ENCODE peak calls at places on chromosomes 7 and 10, in ten cellular contexts. R, Z, G, S, A, N, O, J, I and M are unnamed samples.

GRCh38 chr10:11016959-11017574 is 605 bp upstream of the CELF2 start:
- DNase-seq in R (no peak), Z (no peak), G (no peak), S (no peak), A (peak), N (peak), O (no peak), J (no peak), I (no peak), M (no peak)

GRCh38 chr7:121337398-121337797 is 8.6 kb downstream of the WNT16 start:
- DNase-seq in R (no peak), Z (no peak), G (peak), S (no peak), A (peak), N (peak), O (no peak), J (peak), I (no peak), M (no peak)

GRCh38 chr10:6722616-6723004 is 142.5 kb upstream of the PRKCQ start:
- DNase-seq in R (no peak), Z (no peak), G (peak), S (no peak), A (no peak), N (peak), O (no peak), J (peak), I (no peak), M (peak)

GRCh38 chr7:118511146-118511545 is 286.6 kb downstream of the ANKRD7 start:
- DNase-seq in R (no peak), Z (no peak), G (no peak), S (no peak), A (no peak), N (no peak), O (no peak), J (no peak), I (no peak), M (no peak)

GRCh38 chr7:22482476-22482875 is 17.5 kb downstream of the STEAP1B start:
- DNase-seq in R (no peak), Z (no peak), G (no peak), S (no peak), A (no peak), N (no peak), O (no peak), J (no peak), I (no peak), M (no peak)

GRCh38 chr7:35424869-35425495 is 171.1 kb upstream of the TBX20 start:
- DNase-seq in R (peak), Z (peak), G (peak), S (peak), A (peak), N (peak), O (peak), J (peak), I (peak), M (peak)

GRCh38 chr10:128463991-128464755 is 337.9 kb upstream of the MKI67 start:
- DNase-seq in R (peak), Z (peak), G (peak), S (peak), A (peak), N (peak), O (no peak), J (peak), I (peak), M (peak)

GRCh38 chr10:124320778-124321432 is 97.8 kb downstream of the OAT start:
- DNase-seq in R (peak), Z (no peak), G (no peak), S (no peak), A (no peak), N (no peak), O (no peak), J (no peak), I (no peak), M (no peak)

GRCh38 chr7:96067321-96067720 is 254.6 kb downstream of the SLC25A13 start:
- DNase-seq in R (no peak), Z (no peak), G (no peak), S (no peak), A (no peak), N (no peak), O (no peak), J (no peak), I (no peak), M (no peak)

GRCh38 chr7:102125127-102125561 is 161.5 kb upstream of the SH2B2 start:
- DNase-seq in R (peak), Z (no peak), G (peak), S (peak), A (peak), N (peak), O (peak), J (peak), I (peak), M (peak)

GRCh38 chr7:38585551-38585950 is 45.6 kb downstream of the AMPH start:
- DNase-seq in R (no peak), Z (no peak), G (no peak), S (no peak), A (no peak), N (no peak), O (no peak), J (no peak), I (no peak), M (no peak)

GRCh38 chr7:91942312-91942711 is 1.6 kb downstream of the AKAP9 start:
- DNase-seq in R (no peak), Z (no peak), G (no peak), S (no peak), A (no peak), N (no peak), O (no peak), J (no peak), I (no peak), M (no peak)

GRCh38 chr7:70178787-70179186 is 580.5 kb downstream of the AUTS2 start:
- DNase-seq in R (no peak), Z (no peak), G (no peak), S (no peak), A (no peak), N (no peak), O (no peak), J (no peak), I (peak), M (peak)

GRCh38 chr7:110839866-110840265 is 251.1 kb upstream of the LRRN3 start:
- DNase-seq in R (no peak), Z (no peak), G (peak), S (peak), A (no peak), N (peak), O (no peak), J (peak), I (peak), M (peak)

GRCh38 chr10:129759214-129760002 is 204.7 kb downstream of the EBF3 start:
- DNase-seq in R (no peak), Z (peak), G (no peak), S (no peak), A (no peak), N (no peak), O (no peak), J (no peak), I (no peak), M (no peak)

GRCh38 chr7:47606176-47606575 is 24.3 kb upstream of the TNS3 start:
- DNase-seq in R (no peak), Z (no peak), G (no peak), S (no peak), A (no peak), N (no peak), O (no peak), J (no peak), I (no peak), M (no peak)

GRCh38 chr10:74674892-74675291 is 151.5 kb upstream of the KAT6B start:
- DNase-seq in R (no peak), Z (no peak), G (no peak), S (no peak), A (no peak), N (no peak), O (no peak), J (no peak), I (no peak), M (no peak)

GRCh38 chr7:18162653-18163052 is 135.0 kb upstream of the PRPS1L1 start:
- DNase-seq in R (no peak), Z (no peak), G (no peak), S (no peak), A (no peak), N (no peak), O (no peak), J (no peak), I (no peak), M (no peak)

GRCh38 chr10:45649296-45649695 is 23.3 kb downstream of the ZFAND4 start:
- DNase-seq in R (no peak), Z (no peak), G (no peak), S (no peak), A (no peak), N (no peak), O (no peak), J (no peak), I (no peak), M (no peak)

GRCh38 chr7:39838326-39838725 is 111.7 kb upstream of the CDK13 start:
- DNase-seq in R (no peak), Z (no peak), G (peak), S (peak), A (peak), N (peak), O (no peak), J (peak), I (peak), M (peak)

GRCh38 chr10:7302393-7303054 is 108.3 kb downstream of the SFMBT2 start:
- DNase-seq in R (no peak), Z (no peak), G (no peak), S (peak), A (no peak), N (peak), O (no peak), J (no peak), I (peak), M (peak)

GRCh38 chr7:111753968-111754367 is 191.7 kb upstream of the IMMP2L start:
- DNase-seq in R (no peak), Z (no peak), G (no peak), S (no peak), A (no peak), N (no peak), O (no peak), J (peak), I (peak), M (peak)

GRCh38 chr10:59792812-59793211 is 39.6 kb upstream of the MRLN start:
- DNase-seq in R (no peak), Z (no peak), G (no peak), S (no peak), A (no peak), N (no peak), O (no peak), J (no peak), I (no peak), M (no peak)

GRCh38 chr10:87816163-87816841 is 1.7 kb downstream of the ATAD1 start:
- DNase-seq in R (no peak), Z (no peak), G (no peak), S (no peak), A (no peak), N (no peak), O (no peak), J (no peak), I (no peak), M (no peak)

GRCh38 chr10:87817291-87817872 is 644 bp downstream of the ATAD1 start:
- DNase-seq in R (no peak), Z (no peak), G (peak), S (no peak), A (no peak), N (peak), O (no peak), J (no peak), I (peak), M (no peak)

GRCh38 chr10:87817873-87818504 is at the start of gene ATAD1:
- DNase-seq in R (peak), Z (peak), G (peak), S (peak), A (peak), N (peak), O (peak), J (peak), I (peak), M (peak)

GRCh38 chr10:87818505-87819273 is 663 bp upstream of the ATAD1 start:
- DNase-seq in R (peak), Z (peak), G (peak), S (peak), A (peak), N (peak), O (no peak), J (peak), I (peak), M (peak)

DNA sequence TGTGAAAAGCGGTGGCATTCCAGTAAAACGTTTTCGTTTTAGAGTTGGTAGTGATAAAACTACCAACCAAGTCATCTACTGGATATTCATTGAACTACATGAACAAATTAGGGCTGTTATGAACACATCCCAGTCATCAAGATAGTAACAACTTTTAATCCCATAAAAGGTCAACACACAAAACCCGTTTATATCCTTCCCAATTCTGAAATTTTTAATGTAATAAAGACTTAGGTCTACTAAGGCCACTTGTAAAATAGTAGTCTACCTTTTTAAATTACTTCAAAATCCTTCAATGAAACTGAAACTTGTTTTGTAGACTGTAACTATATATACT is 1.2 kb downstream of the ATAD1 start:
- DNase-seq in R (no peak), Z (no peak), G (no peak), S (peak), A (no peak), N (peak), O (no peak), J (peak), I (no peak), M (peak)
- TF ChIP-seq CTCF in R (no peak), Z (no peak), G (no peak), S (no peak), A (no peak), N (no peak), O (no peak), J (no peak), I (no peak), M (no peak)

GRCh38 chr10:97539523-97540200 is 32.9 kb upstream of the ANKRD2 start:
- DNase-seq in R (no peak), Z (no peak), G (peak), S (peak), A (no peak), N (peak), O (peak), J (peak), I (peak), M (peak)

GRCh38 chr10:97540669-97541500 is 31.7 kb upstream of the ANKRD2 start:
- DNase-seq in R (peak), Z (no peak), G (peak), S (no peak), A (no peak), N (no peak), O (no peak), J (no peak), I (no peak), M (peak)

GRCh38 chr10:97543025-97543546 is 29.5 kb upstream of the ANKRD2 start:
- DNase-seq in R (peak), Z (peak), G (peak), S (peak), A (no peak), N (peak), O (peak), J (peak), I (peak), M (peak)

GRCh38 chr10:97538839-97539238 is 33.7 kb upstream of the ANKRD2 start:
- DNase-seq in R (no peak), Z (no peak), G (no peak), S (no peak), A (no peak), N (no peak), O (no peak), J (no peak), I (no peak), M (no peak)

DNA sequence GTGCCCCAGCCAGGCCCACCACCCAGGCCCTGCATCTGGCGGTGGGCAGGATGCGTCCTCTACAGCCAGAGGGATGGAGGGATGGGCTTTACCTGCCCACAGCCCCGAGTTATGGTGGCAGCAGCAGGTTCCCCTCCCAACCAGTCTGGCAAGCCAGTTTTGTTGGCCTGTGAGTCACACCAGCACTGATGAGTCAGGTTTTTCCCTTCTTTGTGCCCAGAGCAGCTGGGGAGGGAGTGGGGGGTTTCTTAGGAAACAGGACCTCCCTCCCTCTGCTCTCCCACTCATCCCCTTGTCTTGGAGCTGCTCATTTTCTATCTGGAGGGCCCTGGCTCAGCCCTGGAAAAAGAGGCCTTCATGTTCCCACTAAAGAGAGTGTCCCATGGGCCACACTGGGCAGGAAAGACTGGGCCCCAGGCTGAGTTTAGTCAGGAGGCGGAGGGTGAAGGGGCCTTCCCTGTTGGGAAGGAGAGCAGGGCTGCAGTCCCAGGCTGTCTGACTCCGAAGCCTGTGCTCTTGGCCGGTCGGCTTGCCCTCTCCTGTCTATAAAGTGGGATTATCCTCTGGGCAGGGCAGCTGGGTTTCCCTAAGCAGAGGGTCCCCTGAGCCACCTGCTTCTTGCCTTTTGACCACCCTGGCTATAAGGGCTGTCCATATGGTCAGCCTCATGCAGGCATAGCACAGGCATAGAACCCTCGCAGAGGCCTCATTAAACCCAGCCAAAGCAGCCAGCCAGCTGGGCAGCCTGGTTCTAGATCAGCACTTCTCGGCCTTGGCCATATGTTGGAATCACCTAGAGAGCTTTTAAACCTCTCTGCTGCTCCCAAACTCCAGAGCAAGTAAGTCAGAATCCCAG is 30.2 kb upstream of the ANKRD2 start:
- DNase-seq in R (no peak), Z (peak), G (peak), S (peak), A (no peak), N (peak), O (peak), J (peak), I (peak), M (peak)
- H3K4me3 ChIP-seq in R (no peak), Z (no peak), G (peak), S (no peak), A (no peak), N (peak), O (no peak), J (no peak), I (no peak), M (peak)

GRCh38 chr7:54541941-54542618 is at the start of gene VSTM2A:
- DNase-seq in R (no peak), Z (no peak), G (no peak), S (peak), A (no peak), N (no peak), O (no peak), J (no peak), I (peak), M (no peak)
- TF ChIP-seq CTCF in R (no peak), Z (no peak), G (no peak), S (no peak), A (no peak), N (no peak), O (no peak), J (no peak), I (peak), M (no peak)

GRCh38 chr10:17645591-17646345 is 1.8 kb downstream of the STAM start:
- DNase-seq in R (no peak), Z (no peak), G (no peak), S (no peak), A (peak), N (no peak), O (no peak), J (peak), I (no peak), M (peak)
- H3K4me3 ChIP-seq in R (peak), Z (no peak), G (peak), S (peak), A (peak), N (peak), O (peak), J (peak), I (peak), M (peak)

DNA sequence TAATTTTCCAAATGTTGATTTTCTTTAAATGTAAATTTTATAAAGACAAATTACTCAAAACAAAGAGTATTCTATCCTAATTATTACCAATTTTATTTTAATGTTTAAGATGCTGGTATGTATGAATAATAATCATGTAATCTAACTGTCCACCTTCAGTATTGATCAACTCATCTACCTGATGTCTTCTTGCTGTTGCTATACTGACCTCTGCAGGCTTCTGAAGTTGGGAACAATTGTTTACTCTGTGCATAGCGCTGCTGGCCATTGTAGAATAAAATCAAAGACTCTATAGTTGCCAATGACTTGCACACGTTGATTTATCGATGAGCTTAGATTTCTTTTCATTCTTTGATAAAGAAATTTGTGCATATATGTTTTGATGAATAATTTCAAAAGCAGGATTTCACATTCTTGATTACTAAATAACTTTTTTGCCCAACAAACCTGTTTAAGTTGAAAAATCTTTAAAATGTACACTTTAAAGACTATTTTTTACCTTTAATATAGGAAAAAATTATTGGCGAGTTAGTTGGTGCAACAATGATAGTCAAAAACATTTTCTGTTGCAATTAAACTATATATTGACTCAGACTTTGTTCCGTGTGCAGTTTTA is 282.3 kb downstream of the TFEC start:
- DNase-seq in R (no peak), Z (no peak), G (peak), S (peak), A (peak), N (peak), O (no peak), J (no peak), I (peak), M (peak)
- TF ChIP-seq CTCF in R (no peak), Z (peak), G (peak), S (peak), A (peak), N (peak), O (no peak), J (no peak), I (peak), M (peak)

GRCh38 chr7:55425141-55425752 is 60.1 kb downstream of the LANCL2 start:
- DNase-seq in R (no peak), Z (no peak), G (no peak), S (no peak), A (no peak), N (no peak), O (no peak), J (no peak), I (no peak), M (no peak)

GRCh38 chr7:55427279-55427788 is 62.2 kb downstream of the LANCL2 start:
- DNase-seq in R (no peak), Z (no peak), G (no peak), S (no peak), A (no peak), N (no peak), O (no peak), J (no peak), I (no peak), M (no peak)

GRCh38 chr7:55426676-55427075 is 61.5 kb downstream of the LANCL2 start:
- DNase-seq in R (no peak), Z (no peak), G (no peak), S (no peak), A (no peak), N (no peak), O (no peak), J (no peak), I (no peak), M (no peak)

GRCh38 chr7:55429835-55430499 is 64.8 kb downstream of the LANCL2 start:
- DNase-seq in R (no peak), Z (no peak), G (no peak), S (no peak), A (no peak), N (no peak), O (no peak), J (no peak), I (no peak), M (no peak)

GRCh38 chr7:55427800-55428199 is 62.7 kb downstream of the LANCL2 start:
- DNase-seq in R (no peak), Z (no peak), G (no peak), S (no peak), A (no peak), N (no peak), O (no peak), J (no peak), I (no peak), M (no peak)
- H3K4me3 ChIP-seq in R (no peak), Z (no peak), G (no peak), S (no peak), A (no peak), N (no peak), O (peak), J (no peak), I (no peak), M (no peak)